ENCODE peak calls at places on chromosomes 5 and 9, in nine cellular contexts. R, B, I, L, D, A, O, H and J are unnamed samples.

GRCh38 chr5:134083517-134083916 is 31.0 kb upstream of the TCF7 start:
- DNase-seq in R (no peak), B (peak; percentile 12), I (no peak), L (no peak), D (no peak), A (no peak), O (no peak), H (no peak), J (peak; percentile 58)

GRCh38 chr5:55226027-55226933 is 835 bp downstream of the MCIDAS start:
- DNase-seq in R (no peak), B (peak; percentile 16), I (peak; percentile 89), L (no peak), D (no peak), A (no peak), O (peak; percentile 82), H (peak; percentile 48), J (no peak)

GRCh38 chr9:138101444-138102234 is 224.1 kb downstream of the CACNA1B start:
- DNase-seq in R (no peak), B (no peak), I (no peak), L (no peak), D (no peak), A (no peak), O (no peak), H (no peak), J (peak; percentile 74)

GRCh38 chr9:18857769-18858168 is 175.2 kb downstream of the SAXO1 start:
- DNase-seq in R (no peak), B (peak; percentile 80), I (no peak), L (peak; percentile 89), D (no peak), A (peak; percentile 71), O (no peak), H (peak; percentile 59), J (no peak)

GRCh38 chr9:124340219-124341069 is 74.8 kb downstream of the PSMB7 start:
- DNase-seq in R (no peak), B (no peak), I (no peak), L (no peak), D (no peak), A (no peak), O (no peak), H (no peak), J (no peak)

GRCh38 chr9:122370869-122371467 is at the start of gene PTGS1:
- DNase-seq in R (no peak), B (peak; percentile 38), I (no peak), L (no peak), D (no peak), A (no peak), O (peak; percentile 21), H (peak; percentile 54), J (peak; percentile 72)

GRCh38 chr5:97528941-97529340 is 345.9 kb upstream of the RIOK2 start:
- DNase-seq in R (no peak), B (peak; percentile 77), I (no peak), L (peak; percentile 52), D (no peak), A (peak; percentile 36), O (no peak), H (peak; percentile 75), J (no peak)

GRCh38 chr9:130235558-130236435 is 29.8 kb upstream of the HMCN2 start:
- DNase-seq in R (peak; percentile 67), B (peak; percentile 50), I (no peak), L (peak; percentile 66), D (no peak), A (peak; percentile 46), O (peak; percentile 85), H (peak; percentile 61), J (peak; percentile 84)

GRCh38 chr5:12624776-12625560 is 720.7 kb upstream of the CTNND2 start:
- DNase-seq in R (no peak), B (no peak), I (no peak), L (no peak), D (no peak), A (no peak), O (no peak), H (no peak), J (no peak)

GRCh38 chr9:14687042-14687719 is 6.1 kb downstream of the ZDHHC21 start:
- DNase-seq in R (no peak), B (peak; percentile 94), I (no peak), L (peak; percentile 86), D (no peak), A (peak; percentile 87), O (no peak), H (peak; percentile 74), J (no peak)

GRCh38 chr5:144822544-144822943 is 651.9 kb downstream of the KCTD16 start:
- DNase-seq in R (no peak), B (no peak), I (no peak), L (no peak), D (no peak), A (no peak), O (no peak), H (no peak), J (no peak)

GRCh38 chr9:14283276-14283675 is 30.7 kb downstream of the NFIB start:
- DNase-seq in R (no peak), B (no peak), I (no peak), L (peak; percentile 42), D (no peak), A (no peak), O (no peak), H (no peak), J (no peak)

GRCh38 chr9:7368410-7369292 is 430.9 kb downstream of the DMAC1 start:
- DNase-seq in R (no peak), B (peak; percentile 90), I (no peak), L (peak; percentile 87), D (no peak), A (no peak), O (no peak), H (peak; percentile 98), J (no peak)

GRCh38 chr9:22159590-22159989 is 150.5 kb upstream of the CDKN2B start:
- DNase-seq in R (no peak), B (no peak), I (no peak), L (no peak), D (no peak), A (no peak), O (no peak), H (no peak), J (no peak)

DNA sequence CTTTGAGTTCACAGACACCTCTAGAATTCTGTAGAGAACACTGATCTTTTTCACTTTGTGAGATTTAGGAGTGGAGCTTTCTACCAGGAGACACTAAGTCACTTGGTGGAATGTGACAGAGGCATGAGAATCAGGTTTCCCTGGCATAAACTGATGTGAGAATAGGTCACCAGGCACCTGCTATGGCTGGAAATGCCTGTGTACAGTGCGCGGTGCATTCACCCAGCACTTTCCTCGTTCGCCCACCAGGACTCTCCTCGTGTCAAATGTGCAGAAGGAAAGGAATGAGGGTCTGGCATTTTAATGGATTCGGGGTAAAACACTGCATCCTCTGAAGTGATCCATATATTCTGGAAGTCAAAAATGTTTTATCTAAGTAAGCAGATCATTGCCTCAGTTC is 281.8 kb upstream of the TUT7 start:
- DNase-seq in R (no peak), B (no peak), I (no peak), L (no peak), D (no peak), A (no peak), O (no peak), H (no peak), J (no peak)
- TF ChIP-seq CTCF in R (no peak), B (no peak), I (no peak), L (peak; percentile 9), D (no peak), A (no peak), O (no peak), H (no peak), J (no peak)

DNA sequence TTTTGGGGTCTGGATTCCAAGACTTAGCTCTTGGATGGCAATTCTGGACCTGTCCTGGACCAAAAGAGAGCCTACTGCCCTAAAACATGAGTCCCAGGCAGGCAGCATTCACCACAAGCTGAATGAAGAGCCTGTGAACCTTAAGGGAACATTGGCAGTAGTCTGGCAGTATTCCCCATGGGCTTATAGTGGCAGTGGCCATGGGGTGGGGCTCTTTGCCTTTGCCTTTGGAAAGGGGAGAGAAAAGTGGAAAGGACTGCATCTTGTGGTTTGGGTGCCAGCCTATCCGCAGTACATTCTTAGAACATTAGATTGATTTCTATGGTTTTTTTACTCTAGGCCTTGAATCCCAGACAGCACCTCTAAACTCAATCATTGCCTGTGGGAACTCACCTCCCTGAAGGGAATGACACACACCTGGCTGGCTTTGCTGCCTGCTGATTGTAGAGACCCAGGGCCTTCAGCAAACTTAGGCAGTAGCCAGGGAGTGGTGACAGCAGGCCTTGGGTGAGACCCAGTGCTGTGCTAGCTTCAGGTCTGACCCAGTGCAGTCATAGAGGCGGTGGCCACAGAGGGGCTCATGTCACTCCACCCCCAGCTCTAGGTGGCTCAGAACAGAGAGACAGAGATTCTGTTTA is 216.3 kb downstream of the CETN3 start:
- DNase-seq in R (no peak), B (no peak), I (no peak), L (no peak), D (no peak), A (no peak), O (no peak), H (no peak), J (no peak)
- TF ChIP-seq CTCF in R (no peak), B (no peak), I (no peak), L (no peak), D (no peak), A (no peak), O (no peak), H (no peak), J (no peak)

GRCh38 chr9:1271786-1272185 is 221.6 kb downstream of the DMRT2 start:
- DNase-seq in R (no peak), B (no peak), I (no peak), L (no peak), D (no peak), A (no peak), O (no peak), H (no peak), J (no peak)

GRCh38 chr9:1274334-1274733 is 224.2 kb downstream of the DMRT2 start:
- DNase-seq in R (no peak), B (no peak), I (no peak), L (no peak), D (no peak), A (no peak), O (no peak), H (no peak), J (no peak)

GRCh38 chr9:1273859-1274258 is 223.7 kb downstream of the DMRT2 start:
- DNase-seq in R (no peak), B (no peak), I (no peak), L (no peak), D (no peak), A (no peak), O (no peak), H (no peak), J (no peak)

GRCh38 chr9:1276474-1276873 is 226.3 kb downstream of the DMRT2 start:
- DNase-seq in R (no peak), B (no peak), I (no peak), L (no peak), D (no peak), A (no peak), O (no peak), H (no peak), J (no peak)
- TF ChIP-seq CTCF in R (no peak), B (no peak), I (no peak), L (no peak), D (no peak), A (no peak), O (no peak), H (no peak), J (no peak)

DNA sequence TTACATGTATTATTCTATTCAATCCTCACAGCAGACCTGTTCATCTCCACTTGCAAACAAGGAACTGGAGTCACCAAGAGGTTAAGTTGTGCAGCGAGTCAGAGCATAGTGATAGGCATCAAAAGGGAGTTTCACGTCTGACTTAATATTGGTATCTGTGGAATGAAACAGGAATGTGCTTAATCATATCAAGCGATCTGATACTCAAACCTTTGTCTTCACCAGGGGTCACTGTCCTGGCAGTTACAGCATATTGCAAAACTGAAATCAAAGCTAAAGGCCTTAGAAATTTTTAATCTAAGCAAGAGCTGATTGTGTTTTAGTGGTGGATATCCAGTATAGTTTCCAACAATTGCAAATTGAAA is 271.6 kb downstream of the PLK2 start:
- DNase-seq in R (no peak), B (peak; percentile 70), I (no peak), L (peak; percentile 87), D (no peak), A (peak; percentile 82), O (no peak), H (peak; percentile 54), J (no peak)
- TF ChIP-seq CTCF in R (no peak), B (no peak), I (peak; percentile 64), L (peak; percentile 31), D (no peak), A (peak; percentile 33), O (no peak), H (no peak), J (peak; percentile 42)